ENCODE peak calls at places on chromosome X, in four cellular contexts. R, H, V and W are unnamed samples.

GRCh38 chrX:71056857-71057256 is 11.3 kb downstream of the SNX12 start:
- DNase-seq in H (no peak), R (peak), V (no peak), W (no peak)

GRCh38 chrX:134161162-134161561 is 75.8 kb upstream of the CCDC160 start:
- DNase-seq in H (no peak), V (peak), R (no peak), W (no peak)

GRCh38 chrX:9668537-9668936 is 97.1 kb downstream of the GPR143 start:
- DNase-seq in H (no peak), R (peak), V (no peak), W (no peak)

GRCh38 chrX:9494806-9495205 is 29.9 kb downstream of the TBL1X start:
- DNase-seq in R (peak), H (no peak), V (no peak), W (no peak)

GRCh38 chrX:10569946-10570345 is 50.4 kb downstream of the MID1 start:
- DNase-seq in H (no peak), R (no peak), V (no peak), W (no peak)

GRCh38 chrX:77946571-77946970 is 22.9 kb downstream of the PGAM4 start:
- DNase-seq in V (no peak), R (no peak), H (no peak), W (no peak)

GRCh38 chrX:130716822-130717405 is 186.1 kb downstream of the ENOX2 start:
- DNase-seq in H (no peak), R (peak), V (no peak), W (no peak)

GRCh38 chrX:45847966-45848365 is 647.3 kb upstream of the DIPK2B start:
- DNase-seq in H (no peak), R (no peak), V (no peak), W (no peak)

GRCh38 chrX:46572295-46572936 is 1.1 kb upstream of the CHST7 start:
- DNase-seq in R (no peak), H (no peak), V (peak), W (no peak)

GRCh38 chrX:115402299-115402698 is 112.8 kb downstream of the LUZP4 start:
- DNase-seq in V (no peak), H (no peak), R (no peak), W (no peak)

GRCh38 chrX:38170556-38170955 is 50.1 kb downstream of the SRPX start:
- DNase-seq in H (no peak), R (no peak), V (no peak), W (no peak)

GRCh38 chrX:124217289-124218251 is 114.9 kb upstream of the TEX13D start:
- DNase-seq in H (no peak), R (peak), V (peak), W (no peak)

GRCh38 chrX:24395775-24396174 is 35.3 kb downstream of the SUPT20HL1 start:
- DNase-seq in H (peak), V (peak), R (peak), W (no peak)

GRCh38 chrX:150239946-150240642 is 123.0 kb upstream of the MAMLD1 start:
- DNase-seq in V (no peak), R (no peak), H (no peak), W (no peak)

GRCh38 chrX:74318672-74319071 is 14.7 kb downstream of the ZCCHC13 start:
- DNase-seq in H (no peak), R (no peak), V (no peak), W (no peak)

GRCh38 chrX:26851981-26852380 is 611.2 kb downstream of the PPP4R3C start:
- DNase-seq in H (no peak), R (peak), V (peak), W (no peak)

GRCh38 chrX:154784149-154784985 is 20.9 kb downstream of the MPP1 start:
- DNase-seq in H (no peak), R (no peak), V (no peak), W (no peak)

GRCh38 chrX:53421772-53422090 is 723 bp downstream of the SMC1A start:
- DNase-seq in R (no peak), H (peak), V (no peak), W (no peak)

GRCh38 chrX:20252392-20253231 is 14.1 kb downstream of the RPS6KA3 start:
- DNase-seq in V (no peak), R (peak), H (peak), W (peak)